ENCODE peak calls at places on chromosome 19, in seven cellular contexts. P is breast epithelium, X is IMR-90, A is transverse colon, F is heart left ventricle, J is uterus, M is A549. Q is an unnamed sample. For H3K9me3, the result is how much of the 10 kb centered on the place peaks cover.

GRCh38 chr19:3249408-3249807 is 24.9 kb downstream of the CELF5 start:
- DNase-seq in P (no peak), X (no peak), A (no peak), F (no peak), J (no peak), M (peak), Q (no peak)

GRCh38 chr19:29675650-29676186 is 10.5 kb downstream of the PLEKHF1 start:
- DNase-seq in P (no peak), X (no peak), A (no peak), F (no peak), J (no peak), M (no peak), Q (no peak)

GRCh38 chr19:9962623-9963290 is 26.4 kb upstream of the OLFM2 start:
- DNase-seq in P (no peak), X (no peak), A (no peak), F (no peak), J (no peak), M (no peak), Q (no peak)

GRCh38 chr19:41318696-41319499 is 8.9 kb downstream of the CCDC97 start:
- DNase-seq in P (no peak), X (no peak), A (no peak), F (no peak), J (no peak), M (no peak), Q (no peak)

GRCh38 chr19:30870861-30871260 is 478.4 kb downstream of the TSHZ3 start:
- DNase-seq in P (no peak), X (peak), A (no peak), F (no peak), J (no peak), M (no peak), Q (no peak)

GRCh38 chr19:1465191-1466016 is 13.6 kb downstream of the C19orf25 start:
- DNase-seq in P (no peak), X (peak), A (peak), F (peak), J (no peak), M (no peak), Q (peak)

GRCh38 chr19:33624586-33625153 is 2.9 kb downstream of the CHST8 start:
- DNase-seq in P (no peak), X (no peak), A (no peak), F (no peak), J (no peak), M (no peak), Q (no peak)

GRCh38 chr19:10205636-10206035 is 10.9 kb upstream of the DNMT1 start:
- DNase-seq in P (no peak), X (no peak), A (no peak), F (no peak), J (no peak), M (no peak), Q (no peak)

GRCh38 chr19:42255766-42256750 is 1.1 kb upstream of the ERF start:
- DNase-seq in P (no peak), X (peak), A (no peak), F (peak), J (peak), M (peak), Q (peak)

GRCh38 chr19:32879741-32880140 is 10.2 kb upstream of the SLC7A9 start:
- DNase-seq in P (no peak), X (no peak), A (no peak), F (no peak), J (no peak), M (no peak), Q (no peak)

GRCh38 chr19:17091758-17092333 is 16.3 kb downstream of the MYO9B start:
- DNase-seq in P (no peak), X (no peak), A (peak), F (peak), J (no peak), M (no peak), Q (no peak)

GRCh38 chr19:13830761-13831481 is 35.7 kb downstream of the ZSWIM4 start:
- DNase-seq in P (no peak), X (no peak), A (no peak), F (no peak), J (peak), M (peak), Q (no peak)

GRCh38 chr19:459724-460511 is 915 bp downstream of the SHC2 start:
- DNase-seq in P (peak), X (peak), A (peak), F (peak), J (peak), M (peak), Q (peak)

GRCh38 chr19:54518844-54519243 is 16.2 kb downstream of the LAIR2 start:
- DNase-seq in P (no peak), X (no peak), A (no peak), F (no peak), J (no peak), M (no peak), Q (no peak)

GRCh38 chr19:29303707-29304090 is 90.7 kb upstream of the UQCRFS1 start:
- DNase-seq in P (no peak), X (no peak), A (no peak), F (no peak), J (no peak), M (no peak), Q (no peak)

GRCh38 chr19:53549354-53549753 is 11.4 kb downstream of the ZNF331 start:
- DNase-seq in P (no peak), X (peak), A (no peak), F (no peak), J (no peak), M (no peak), Q (no peak)

GRCh38 chr19:41297628-41298326 is 12.2 kb upstream of the CCDC97 start:
- DNase-seq in P (no peak), X (no peak), A (peak), F (no peak), J (no peak), M (no peak), Q (no peak)

GRCh38 chr19:29088761-29089160 is 124.2 kb downstream of the UQCRFS1 start:
- DNase-seq in P (no peak), X (no peak), A (no peak), F (no peak), J (no peak), M (no peak), Q (no peak)

GRCh38 chr19:13902993-13903555 is 2.8 kb downstream of the BRME1 start:
- DNase-seq in P (no peak), X (no peak), A (no peak), F (no peak), J (no peak), M (peak), Q (no peak)

GRCh38 chr19:531009-531752 is 379 bp upstream of the CDC34 start:
- DNase-seq in P (peak), X (peak), A (peak), F (peak), J (peak), M (peak), Q (peak)

GRCh38 chr19:38841787-38842438 is 7.9 kb downstream of the HNRNPL start:
- DNase-seq in P (no peak), X (no peak), A (no peak), F (no peak), J (no peak), M (no peak), Q (no peak)

GRCh38 chr19:52007805-52008557 is at the start of gene ZNF615:
- DNase-seq in P (peak), X (peak), A (peak), F (peak), J (peak), M (peak), Q (peak)

GRCh38 chr19:38057954-38058690 is 151.1 kb downstream of the SIPA1L3 start:
- DNase-seq in P (peak), X (no peak), A (peak), F (no peak), J (no peak), M (peak), Q (peak)

GRCh38 chr19:55585658-55586339 is 5.2 kb upstream of the ZNF579 start:
- DNase-seq in P (no peak), X (peak), A (peak), F (peak), J (peak), M (peak), Q (peak)

DNA sequence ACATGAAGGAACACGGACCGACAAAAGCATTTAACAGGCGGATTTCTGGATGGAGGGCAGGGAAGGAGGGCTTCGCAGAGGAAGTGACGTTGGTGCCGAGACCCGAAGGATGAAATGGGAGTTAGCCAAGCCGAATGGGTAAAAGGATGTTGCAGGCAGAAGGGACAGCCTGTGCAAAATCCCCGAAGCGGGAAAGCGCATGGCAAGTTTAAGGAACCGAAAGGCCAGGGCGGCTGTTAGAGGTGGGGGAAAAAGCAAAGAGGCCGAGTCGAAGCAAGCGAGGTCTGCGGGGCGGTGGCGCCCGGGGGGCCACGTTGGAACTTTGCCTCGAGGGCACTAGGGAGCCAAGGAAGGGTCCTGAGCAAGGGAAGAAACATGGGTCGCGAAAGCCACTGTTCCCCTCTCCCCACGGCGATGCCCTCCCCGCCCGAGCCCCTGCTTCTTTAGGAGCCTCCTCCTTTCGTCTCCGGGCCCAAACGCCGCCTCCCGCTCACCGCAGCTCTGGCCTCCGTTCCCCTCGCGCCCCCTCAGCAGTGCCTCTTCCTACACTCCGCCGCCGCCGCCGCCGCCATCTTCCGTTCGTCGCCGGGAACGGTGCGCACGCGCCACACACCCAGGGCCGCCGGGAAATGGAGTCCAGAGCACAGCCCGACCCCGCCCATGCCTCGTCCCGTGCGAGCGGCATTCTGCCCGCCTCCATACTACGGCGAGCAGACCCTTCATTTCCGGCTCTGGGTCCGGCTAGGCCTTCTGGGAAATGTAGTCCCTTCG is at the start of gene SYMPK:
- DNase-seq in P (peak), X (peak), A (peak), F (peak), J (peak), M (peak), Q (peak)
- TF ChIP-seq POLR2A in P (peak), X (peak), A (peak), F (no peak), J (peak), M (peak), Q (peak)

DNA sequence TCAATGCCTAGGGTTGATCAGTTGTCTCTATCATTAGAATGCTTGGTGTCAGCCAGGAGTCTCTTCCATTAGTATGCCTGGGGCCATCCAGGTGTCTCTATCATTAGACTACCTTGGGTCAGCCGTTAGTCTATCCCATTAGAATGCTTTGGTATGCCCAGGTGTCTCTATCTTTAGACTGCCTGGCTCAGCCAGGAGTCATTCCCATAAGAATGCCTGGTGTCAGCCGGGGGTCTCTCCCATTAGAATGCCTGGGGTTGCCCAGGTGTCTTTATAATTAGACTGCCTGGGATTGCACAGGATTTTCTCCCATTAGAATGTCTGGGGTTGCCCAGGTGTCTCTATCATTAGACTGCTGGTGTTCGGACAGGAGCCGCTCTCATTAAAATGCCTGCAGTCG is 1442.9 kb downstream of the UQCRFS1 start:
- DNase-seq in P (no peak), X (no peak), A (no peak), F (no peak), J (no peak), M (no peak), Q (no peak)
- H3K9me3 ChIP-seq in P (under half), X (under half), A (under half), F (under half), J (under half), M (half or more), Q (half or more)

DNA sequence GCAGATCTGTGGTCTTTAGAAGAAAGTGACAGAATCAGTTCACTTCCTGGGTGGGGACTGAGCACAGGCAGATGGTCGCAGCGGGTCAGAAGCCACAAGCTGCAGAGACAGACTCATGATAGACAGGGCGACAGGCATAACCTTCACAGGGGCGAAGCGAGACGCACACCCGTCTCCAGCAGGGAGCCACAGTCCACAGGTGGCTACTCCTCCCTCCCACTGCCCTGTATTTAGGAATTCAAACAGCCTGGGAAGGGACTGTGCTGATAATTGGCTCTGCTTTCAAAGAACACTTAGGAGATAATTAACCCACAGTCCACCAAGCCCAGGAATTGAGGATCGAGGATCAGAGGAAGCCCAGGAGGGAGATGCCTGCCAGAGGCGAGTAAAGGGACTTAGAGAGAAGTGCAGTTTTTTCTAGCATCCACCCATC is 23.2 kb downstream of the RFX2 start:
- DNase-seq in P (no peak), X (no peak), A (peak), F (no peak), J (no peak), M (no peak), Q (no peak)
- TF ChIP-seq POLR2A in P (no peak), X (no peak), A (peak), F (no peak), J (no peak), M (no peak), Q (no peak)

GRCh38 chr19:19822148-19822429 is 539 bp upstream of the ZNF506 start:
- DNase-seq in P (no peak), X (no peak), A (peak), F (no peak), J (no peak), M (no peak), Q (peak)
- H3K9me3 ChIP-seq in P (under half), X (under half), A (under half), F (under half), J (under half), M (under half), Q (under half)

DNA sequence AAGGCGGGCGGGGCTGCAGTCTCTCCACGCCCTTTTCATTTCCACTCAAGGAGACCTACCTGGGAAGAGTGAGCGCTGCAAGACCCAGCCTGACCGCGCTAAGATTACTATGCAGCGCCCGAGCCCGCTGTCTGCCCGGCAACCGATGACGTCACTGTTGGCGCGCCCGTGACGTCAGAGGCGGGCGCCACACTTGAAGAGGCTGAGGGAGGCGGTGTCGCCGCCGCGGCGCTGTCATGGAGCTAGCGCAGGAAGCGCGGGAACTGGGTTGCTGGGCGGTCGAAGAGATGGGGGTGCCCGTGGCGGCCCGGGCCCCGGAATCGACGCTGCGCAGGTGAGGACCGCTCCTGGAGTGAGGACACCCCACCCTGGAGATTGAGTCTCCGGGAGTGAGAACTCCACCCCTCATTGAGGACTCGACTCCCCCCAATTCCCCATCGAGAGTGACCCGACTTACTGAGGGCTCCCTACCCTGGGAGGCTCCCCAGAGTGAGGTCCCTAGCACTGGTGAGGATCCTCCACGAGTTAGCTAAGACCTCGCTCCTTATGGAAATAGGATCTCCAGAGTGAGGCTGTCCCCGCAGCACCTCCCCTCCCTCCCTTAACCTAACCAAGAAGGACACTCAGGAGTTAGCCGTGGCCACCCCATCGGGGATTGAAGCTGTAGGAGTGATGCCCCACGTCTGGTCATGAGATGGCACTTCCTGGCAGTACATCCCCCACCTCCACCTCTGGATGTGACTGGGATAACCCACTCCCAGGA is at the start of gene HAUS5:
- DNase-seq in P (peak), X (peak), A (peak), F (peak), J (peak), M (peak), Q (peak)
- TF ChIP-seq POLR2A in P (no peak), X (no peak), A (peak), F (no peak), J (no peak), M (peak), Q (peak)

Q was measured in body of pancreas.